ENCODE peak calls at places on chromosomes 2 and 18, in six cellular contexts. One of them, this sample, is unnamed.

GRCh38 chr2:70140978-70141753 is 49.7 kb downstream of the C2orf42 start:
- DNase-seq in NCI-H748 treated with DMSO at 0.1 percent for 48 hours: peak
- DNase-seq in heart left ventricle: peak
- DNase-seq in naive thymus-derived CD8-positive, alpha-beta T cell: peak
- DNase-seq in stimulated activated CD4-positive, alpha-beta T cell treated with anti-CD3 and anti-CD28 coated beads, Interleukin-2, amount 100 ng/mL, for 24 hours: peak
- DNase-seq in activated naive CD8-positive, alpha-beta T cell treated with anti-CD3 and anti-CD28 coated beads for 36 hours: peak
- DNase-seq in this sample: peak

GRCh38 chr2:47984041-47984440 is 77.7 kb upstream of the FBXO11 start:
- DNase-seq in stimulated activated CD4-positive, alpha-beta T cell treated with anti-CD3 and anti-CD28 coated beads, Interleukin-2, amount 100 ng/mL, for 24 hours: no peak
- DNase-seq in NCI-H748 treated with DMSO at 0.1 percent for 48 hours: no peak
- DNase-seq in naive thymus-derived CD8-positive, alpha-beta T cell: no peak
- DNase-seq in activated naive CD8-positive, alpha-beta T cell treated with anti-CD3 and anti-CD28 coated beads for 36 hours: peak
- DNase-seq in heart left ventricle: no peak
- DNase-seq in this sample: peak

GRCh38 chr2:189217546-189217945 is 38.0 kb upstream of the COL5A2 start:
- DNase-seq in naive thymus-derived CD8-positive, alpha-beta T cell: no peak
- DNase-seq in stimulated activated CD4-positive, alpha-beta T cell treated with anti-CD3 and anti-CD28 coated beads, Interleukin-2, amount 100 ng/mL, for 24 hours: no peak
- DNase-seq in activated naive CD8-positive, alpha-beta T cell treated with anti-CD3 and anti-CD28 coated beads for 36 hours: no peak
- DNase-seq in heart left ventricle: no peak
- DNase-seq in NCI-H748 treated with DMSO at 0.1 percent for 48 hours: no peak
- DNase-seq in this sample: no peak

GRCh38 chr18:78978336-78979057 is 1.1 kb upstream of the SALL3 start:
- DNase-seq in naive thymus-derived CD8-positive, alpha-beta T cell: no peak
- DNase-seq in activated naive CD8-positive, alpha-beta T cell treated with anti-CD3 and anti-CD28 coated beads for 36 hours: no peak
- DNase-seq in stimulated activated CD4-positive, alpha-beta T cell treated with anti-CD3 and anti-CD28 coated beads, Interleukin-2, amount 100 ng/mL, for 24 hours: no peak
- DNase-seq in NCI-H748 treated with DMSO at 0.1 percent for 48 hours: no peak
- DNase-seq in heart left ventricle: no peak
- DNase-seq in this sample: no peak

GRCh38 chr2:190853659-190854386 is 26.8 kb upstream of the GLS start:
- DNase-seq in NCI-H748 treated with DMSO at 0.1 percent for 48 hours: no peak
- DNase-seq in activated naive CD8-positive, alpha-beta T cell treated with anti-CD3 and anti-CD28 coated beads for 36 hours: no peak
- DNase-seq in stimulated activated CD4-positive, alpha-beta T cell treated with anti-CD3 and anti-CD28 coated beads, Interleukin-2, amount 100 ng/mL, for 24 hours: no peak
- DNase-seq in heart left ventricle: no peak
- DNase-seq in naive thymus-derived CD8-positive, alpha-beta T cell: no peak
- DNase-seq in this sample: no peak

GRCh38 chr2:38622210-38622609 is 19.5 kb upstream of the HNRNPLL start:
- DNase-seq in NCI-H748 treated with DMSO at 0.1 percent for 48 hours: no peak
- DNase-seq in naive thymus-derived CD8-positive, alpha-beta T cell: no peak
- DNase-seq in stimulated activated CD4-positive, alpha-beta T cell treated with anti-CD3 and anti-CD28 coated beads, Interleukin-2, amount 100 ng/mL, for 24 hours: no peak
- DNase-seq in activated naive CD8-positive, alpha-beta T cell treated with anti-CD3 and anti-CD28 coated beads for 36 hours: no peak
- DNase-seq in heart left ventricle: no peak
- DNase-seq in this sample: no peak

GRCh38 chr2:204274991-204275390 is 270.3 kb upstream of the PARD3B start:
- DNase-seq in naive thymus-derived CD8-positive, alpha-beta T cell: no peak
- DNase-seq in activated naive CD8-positive, alpha-beta T cell treated with anti-CD3 and anti-CD28 coated beads for 36 hours: no peak
- DNase-seq in NCI-H748 treated with DMSO at 0.1 percent for 48 hours: no peak
- DNase-seq in stimulated activated CD4-positive, alpha-beta T cell treated with anti-CD3 and anti-CD28 coated beads, Interleukin-2, amount 100 ng/mL, for 24 hours: no peak
- DNase-seq in heart left ventricle: no peak
- DNase-seq in this sample: no peak

GRCh38 chr2:25927357-25927756 is 49.1 kb upstream of the ASXL2 start:
- DNase-seq in naive thymus-derived CD8-positive, alpha-beta T cell: no peak
- DNase-seq in stimulated activated CD4-positive, alpha-beta T cell treated with anti-CD3 and anti-CD28 coated beads, Interleukin-2, amount 100 ng/mL, for 24 hours: no peak
- DNase-seq in activated naive CD8-positive, alpha-beta T cell treated with anti-CD3 and anti-CD28 coated beads for 36 hours: no peak
- DNase-seq in NCI-H748 treated with DMSO at 0.1 percent for 48 hours: no peak
- DNase-seq in heart left ventricle: no peak
- DNase-seq in this sample: no peak

GRCh38 chr2:236602678-236603077 is 33.1 kb downstream of the ACKR3 start:
- DNase-seq in NCI-H748 treated with DMSO at 0.1 percent for 48 hours: no peak
- DNase-seq in heart left ventricle: no peak
- DNase-seq in stimulated activated CD4-positive, alpha-beta T cell treated with anti-CD3 and anti-CD28 coated beads, Interleukin-2, amount 100 ng/mL, for 24 hours: no peak
- DNase-seq in activated naive CD8-positive, alpha-beta T cell treated with anti-CD3 and anti-CD28 coated beads for 36 hours: no peak
- DNase-seq in naive thymus-derived CD8-positive, alpha-beta T cell: no peak
- DNase-seq in this sample: no peak

GRCh38 chr2:207251022-207251421 is 85.3 kb upstream of the KLF7 start:
- DNase-seq in stimulated activated CD4-positive, alpha-beta T cell treated with anti-CD3 and anti-CD28 coated beads, Interleukin-2, amount 100 ng/mL, for 24 hours: no peak
- DNase-seq in NCI-H748 treated with DMSO at 0.1 percent for 48 hours: no peak
- DNase-seq in activated naive CD8-positive, alpha-beta T cell treated with anti-CD3 and anti-CD28 coated beads for 36 hours: no peak
- DNase-seq in naive thymus-derived CD8-positive, alpha-beta T cell: no peak
- DNase-seq in heart left ventricle: no peak
- DNase-seq in this sample: no peak

This sample was measured in kidney tubule cell.